ENCODE peak calls at places on chromosomes 12 and 14, in seven cellular contexts. O, L, H, C, M, U and A are unnamed samples.

GRCh38 chr12:99170026-99170425 is 477.5 kb upstream of the GARIN6 start:
- DNase-seq in O (no peak), L (no peak), H (no peak), C (no peak), M (no peak), U (no peak), A (no peak)

GRCh38 chr14:93163570-93163969 is 21.1 kb downstream of the MOAP1 start:
- DNase-seq in O (no peak), L (no peak), H (no peak), C (no peak), M (no peak), U (no peak), A (no peak)

GRCh38 chr12:30153981-30154380 is 370.2 kb upstream of the TMTC1 start:
- DNase-seq in O (no peak), L (no peak), H (no peak), C (no peak), M (no peak), U (no peak), A (no peak)

GRCh38 chr12:115096673-115097349 is 412.8 kb upstream of the TBX3 start:
- DNase-seq in O (no peak), L (no peak), H (no peak), C (peak; percentile 55), M (no peak), U (no peak), A (no peak)

GRCh38 chr12:20646239-20646827 is 48.8 kb upstream of the SLCO1C1 start:
- DNase-seq in O (no peak), L (no peak), H (no peak), C (no peak), M (no peak), U (no peak), A (no peak)

GRCh38 chr14:97948841-97949240 is 1151.7 kb downstream of the VRK1 start:
- DNase-seq in O (no peak), L (no peak), H (no peak), C (no peak), M (no peak), U (no peak), A (no peak)

GRCh38 chr12:52415870-52416750 is 10.0 kb upstream of the KRT82 start:
- DNase-seq in O (no peak), L (peak; percentile 90), H (no peak), C (peak; percentile 57), M (no peak), U (no peak), A (peak; percentile 68)

GRCh38 chr12:81167694-81168093 is 89.8 kb downstream of the ACSS3 start:
- DNase-seq in O (no peak), L (no peak), H (no peak), C (no peak), M (no peak), U (no peak), A (no peak)

GRCh38 chr14:75440733-75441474 is 13.1 kb downstream of the JDP2 start:
- DNase-seq in O (peak; percentile 24), L (peak; percentile 86), H (no peak), C (peak; percentile 83), M (no peak), U (no peak), A (no peak)

GRCh38 chr12:130552483-130552996 is 163.6 kb downstream of the RIMBP2 start:
- DNase-seq in O (no peak), L (no peak), H (no peak), C (no peak), M (no peak), U (no peak), A (no peak)

GRCh38 chr14:99791476-99792283 is 1.5 kb upstream of the EML1 start:
- DNase-seq in O (no peak), L (peak; percentile 60), H (no peak), C (peak; percentile 43), M (no peak), U (no peak), A (no peak)

GRCh38 chr12:100127766-100128508 is 14.7 kb downstream of the BLTP3B start:
- DNase-seq in O (no peak), L (no peak), H (no peak), C (no peak), M (no peak), U (no peak), A (no peak)

GRCh38 chr12:1174659-1175058 is 183.6 kb downstream of the ERC1 start:
- DNase-seq in O (no peak), L (no peak), H (no peak), C (no peak), M (no peak), U (no peak), A (no peak)

GRCh38 chr12:131279281-131279921 is 325.7 kb downstream of the ADGRD1 start:
- DNase-seq in O (no peak), L (peak; percentile 33), H (peak; percentile 48), C (no peak), M (no peak), U (no peak), A (no peak)

GRCh38 chr12:74412607-74413230 is 124.9 kb upstream of the ATXN7L3B start:
- DNase-seq in O (no peak), L (no peak), H (no peak), C (no peak), M (peak; percentile 7), U (no peak), A (no peak)

GRCh38 chr12:87054225-87054624 is 798.0 kb upstream of the MGAT4C start:
- DNase-seq in O (no peak), L (no peak), H (no peak), C (no peak), M (no peak), U (no peak), A (no peak)

DNA sequence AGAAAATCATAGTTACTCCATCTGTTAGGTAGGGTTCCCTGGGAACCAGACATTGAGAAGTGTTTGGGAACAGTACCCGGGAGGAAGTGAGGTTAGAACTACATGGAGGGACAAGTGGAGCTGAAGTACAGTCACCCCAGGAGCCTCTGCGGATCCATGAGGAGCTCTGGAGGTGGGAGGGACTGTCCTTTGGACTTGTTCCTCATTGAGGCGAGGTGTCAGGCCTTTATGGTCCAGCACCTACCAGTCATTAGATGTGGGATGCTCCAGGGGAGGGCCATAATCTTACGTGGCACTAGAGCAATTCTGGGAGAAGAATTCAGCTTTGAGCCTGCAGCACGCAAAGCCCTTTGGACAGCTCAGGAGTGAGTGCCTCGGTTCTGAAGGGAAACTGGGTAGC is 142.8 kb downstream of the DACT1 start:
- DNase-seq in O (no peak), L (no peak), H (no peak), C (no peak), M (no peak), U (no peak), A (no peak)
- H3K27ac ChIP-seq in O (no peak overlapping the region), L (no peak overlapping the region), H (no peak overlapping the region), C (no peak overlapping the region), M (no peak overlapping the region), U (no peak overlapping the region), A (no peak overlapping the region)

DNA sequence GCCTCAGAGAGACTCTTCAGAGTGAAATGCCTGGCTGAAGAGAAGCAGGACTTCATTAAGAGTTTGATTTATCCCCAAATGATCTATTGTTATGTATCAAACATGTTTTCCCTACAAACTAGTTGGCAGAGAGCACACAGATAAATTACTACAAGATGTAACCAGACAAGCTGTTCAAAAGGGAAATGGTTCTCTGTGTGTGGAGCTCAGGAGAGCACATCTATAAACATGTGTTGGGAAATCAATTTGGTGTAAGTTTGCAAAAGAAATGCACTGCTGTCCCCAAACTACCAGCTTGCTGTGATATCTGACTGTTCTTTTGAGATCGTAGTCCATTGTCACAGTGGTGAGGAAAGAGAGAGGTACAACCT is 159.2 kb downstream of the PAH start:
- DNase-seq in O (no peak), L (no peak), H (no peak), C (no peak), M (no peak), U (no peak), A (no peak)
- H3K27ac ChIP-seq in O (no peak overlapping the region), L (no peak overlapping the region), H (no peak overlapping the region), C (peak overlapping the region; percentile 24), M (no peak overlapping the region), U (no peak overlapping the region), A (no peak overlapping the region)

GRCh38 chr12:102479099-102479887 is 1.1 kb downstream of the IGF1 start:
- DNase-seq in O (no peak), L (no peak), H (no peak), C (no peak), M (peak; percentile 1), U (no peak), A (no peak)

GRCh38 chr12:102481705-102482104 is 1.3 kb upstream of the IGF1 start:
- DNase-seq in O (no peak), L (no peak), H (no peak), C (no peak), M (no peak), U (no peak), A (no peak)

GRCh38 chr12:102480401-102480800 is at the start of gene IGF1:
- DNase-seq in O (no peak), L (no peak), H (no peak), C (no peak), M (no peak), U (no peak), A (no peak)

GRCh38 chr12:102479984-102480383 is 379 bp downstream of the IGF1 start:
- DNase-seq in O (no peak), L (no peak), H (no peak), C (no peak), M (no peak), U (no peak), A (no peak)

GRCh38 chr12:102478416-102479098 is 1.8 kb downstream of the IGF1 start:
- DNase-seq in O (peak; percentile 47), L (no peak), H (no peak), C (no peak), M (peak; percentile 23), U (peak; percentile 2), A (no peak)
- H3K27ac ChIP-seq in O (no peak overlapping the region), L (peak overlapping the region; percentile 43), H (peak overlapping the region; percentile 57), C (peak overlapping the region; percentile 19), M (no peak overlapping the region), U (no peak overlapping the region), A (no peak overlapping the region)

GRCh38 chr12:98126637-98127335 is 388.6 kb upstream of the TMPO start:
- DNase-seq in O (no peak), L (no peak), H (no peak), C (no peak), M (no peak), U (no peak), A (no peak)

GRCh38 chr12:98127854-98128253 is 387.5 kb upstream of the TMPO start:
- DNase-seq in O (no peak), L (no peak), H (no peak), C (no peak), M (no peak), U (no peak), A (no peak)

GRCh38 chr12:98127336-98127679 is 388.1 kb upstream of the TMPO start:
- DNase-seq in O (peak; percentile 35), L (no peak), H (no peak), C (no peak), M (no peak), U (no peak), A (no peak)

DNA sequence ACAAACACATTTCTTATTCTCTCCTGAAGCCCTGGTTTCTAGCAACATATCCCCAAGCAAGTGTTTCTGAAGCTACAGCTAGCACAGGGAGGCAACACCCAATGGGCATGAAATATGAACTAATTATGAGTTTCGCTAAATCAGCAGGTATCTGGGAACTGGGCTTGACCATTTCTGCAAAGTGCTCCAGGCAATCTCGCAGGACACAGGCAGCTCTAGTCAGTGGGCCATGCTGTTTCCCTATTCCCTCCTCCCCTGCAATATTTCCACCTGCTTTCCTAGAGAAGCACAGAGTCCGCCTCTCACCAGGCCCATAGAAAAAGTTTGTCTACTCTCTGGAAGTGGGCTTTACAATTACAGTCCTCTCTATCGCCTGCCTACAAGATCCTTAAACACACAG is 392.2 kb upstream of the TMPO start:
- DNase-seq in O (no peak), L (no peak), H (no peak), C (no peak), M (no peak), U (no peak), A (no peak)
- H3K27ac ChIP-seq in O (no peak overlapping the region), L (no peak overlapping the region), H (no peak overlapping the region), C (no peak overlapping the region), M (no peak overlapping the region), U (no peak overlapping the region), A (no peak overlapping the region)